ENCODE peak calls at places on chromosomes 1 and 21, in six cellular contexts. L is GDM1; D is lower leg skin; E is AG08395; Z is activated CD4-positive, alpha-beta T cell treated with anti-CD3 and anti-CD28 coated beads, Interleukin-2, amount 50 U/mL, for 1 hour; C is GM13977. Q is an unnamed sample.

GRCh38 chr1:216223521-216223920 is 199.7 kb downstream of the USH2A start:
- DNase-seq in L (no peak), D (no peak), E (no peak), Z (no peak), C (no peak), Q (no peak)

GRCh38 chr1:77779529-77780281 is at the start of gene MIGA1:
- DNase-seq in L (peak), D (peak), E (peak), Z (peak), C (peak), Q (peak)

GRCh38 chr1:51100264-51100880 is 1.7 kb upstream of the C1orf185 start:
- DNase-seq in L (no peak), D (no peak), E (no peak), Z (no peak), C (peak), Q (peak)

GRCh38 chr1:155989242-155989991 is 11.1 kb upstream of the ARHGEF2 start:
- DNase-seq in L (peak), D (peak), E (peak), Z (peak), C (peak), Q (peak)

GRCh38 chr1:57797084-57797483 is 373.2 kb upstream of the DAB1 start:
- DNase-seq in L (no peak), D (no peak), E (no peak), Z (no peak), C (no peak), Q (no peak)

GRCh38 chr1:234662148-234662547 is 52.2 kb upstream of the IRF2BP2 start:
- DNase-seq in L (no peak), D (no peak), E (no peak), Z (no peak), C (no peak), Q (no peak)

GRCh38 chr21:34135330-34135729 is 62.0 kb downstream of the MRPS6 start:
- DNase-seq in L (no peak), D (no peak), E (no peak), Z (no peak), C (no peak), Q (no peak)

GRCh38 chr1:104874044-104874443 is 1124.3 kb downstream of the AMY1C start:
- DNase-seq in L (no peak), D (no peak), E (no peak), Z (no peak), C (no peak), Q (no peak)

GRCh38 chr1:207805841-207806421 is 54.1 kb downstream of the CD46 start:
- DNase-seq in L (no peak), D (peak), E (peak), Z (no peak), C (no peak), Q (no peak)

GRCh38 chr1:193944454-193944853 is 758.0 kb upstream of the B3GALT2 start:
- DNase-seq in L (no peak), D (no peak), E (no peak), Z (no peak), C (no peak), Q (no peak)

GRCh38 chr1:29452463-29453230 is 216.3 kb downstream of the PTPRU start:
- DNase-seq in L (no peak), D (no peak), E (no peak), Z (no peak), C (no peak), Q (peak)